ENCODE peak calls at places on chromosome 16, in nine cellular contexts. C is heart right ventricle; T is cardiac muscle cell; S is CD8-positive, alpha-beta T cell; X is astrocyte; F is heart left ventricle; G is H1; E is IMR-90; B is body of pancreas. R is an unnamed sample. For H3K4me1 and H3K36me3, the result is how much of the 10 kb centered on the place peaks cover.

GRCh38 chr16:46763147-46763546 is 15.0 kb upstream of the MYLK3 start:
- DNase-seq in S (no peak), X (peak), F (peak), T (peak), E (no peak), G (no peak), B (no peak), C (peak), R (peak)

GRCh38 chr16:49836218-49836617 is 19.7 kb downstream of the ZNF423 start:
- DNase-seq in F (no peak), T (no peak), E (no peak), G (no peak), C (no peak), S (no peak), B (no peak), X (no peak), R (no peak)

GRCh38 chr16:85390511-85391174 is 222.5 kb upstream of the GSE1 start:
- DNase-seq in E (peak), S (no peak), B (peak), C (peak), T (no peak), G (no peak), F (peak), X (peak), R (peak)

GRCh38 chr16:82699711-82700495 is 73.1 kb downstream of the CDH13 start:
- DNase-seq in E (peak), T (no peak), X (peak), G (no peak), F (peak), C (peak), B (peak), S (no peak), R (no peak)

GRCh38 chr16:77183137-77183536 is 7.9 kb upstream of the MON1B start:
- DNase-seq in C (no peak), B (no peak), T (no peak), F (no peak), G (no peak), S (no peak), E (peak), X (peak), R (no peak)

GRCh38 chr16:67235816-67236547 is 9.1 kb downstream of the TMEM208 start:
- DNase-seq in S (no peak), F (no peak), T (no peak), B (no peak), E (no peak), X (no peak), G (no peak), C (no peak), R (no peak)

GRCh38 chr16:66395806-66396555 is 29.5 kb downstream of the CDH5 start:
- DNase-seq in S (no peak), G (no peak), E (no peak), F (no peak), X (no peak), T (no peak), B (no peak), C (no peak), R (no peak)

GRCh38 chr16:67248401-67249177 is at the start of gene SLC9A5:
- DNase-seq in E (no peak), S (no peak), T (peak), X (no peak), C (no peak), F (peak), G (no peak), B (no peak), R (peak)

GRCh38 chr16:11583889-11584565 is 2.7 kb downstream of the LITAF start:
- DNase-seq in X (no peak), B (peak), G (no peak), C (no peak), T (no peak), E (no peak), S (no peak), F (no peak), R (no peak)

GRCh38 chr16:11585460-11586374 is 1.0 kb downstream of the LITAF start:
- DNase-seq in B (peak), E (peak), C (peak), T (no peak), G (no peak), X (no peak), F (no peak), S (no peak), R (no peak)

GRCh38 chr16:11582157-11582814 is 4.4 kb downstream of the LITAF start:
- DNase-seq in X (no peak), B (no peak), S (no peak), F (no peak), T (no peak), E (no peak), C (no peak), G (no peak), R (no peak)

GRCh38 chr16:11581677-11582076 is 5.0 kb downstream of the LITAF start:
- DNase-seq in X (no peak), F (no peak), C (no peak), E (no peak), S (no peak), T (no peak), B (no peak), G (no peak), R (no peak)

DNA sequence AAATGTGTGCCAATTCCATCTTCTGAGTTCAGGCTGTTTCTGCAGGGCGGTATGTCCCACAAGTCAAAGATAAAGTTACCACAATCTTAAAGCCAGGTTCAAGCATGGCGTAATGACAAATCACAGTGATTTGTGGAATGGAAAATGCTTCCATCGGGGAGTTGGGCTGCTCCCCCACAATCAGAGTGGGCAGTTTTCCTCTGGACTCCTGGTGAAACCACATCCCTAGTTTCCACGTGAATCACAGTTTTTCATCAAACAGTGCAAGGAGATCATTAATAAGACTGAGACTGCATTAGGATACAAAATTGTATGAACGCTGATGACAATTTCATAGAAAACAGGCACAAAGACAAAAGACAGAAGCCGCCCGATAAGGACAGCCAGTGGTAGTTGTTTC is 3.5 kb downstream of the LITAF start:
- DNase-seq in X (peak), F (no peak), C (no peak), T (no peak), E (peak), G (no peak), S (no peak), B (no peak), R (no peak)
- H3K4me1 ChIP-seq in X (under half), F (under half), C (under half), T (under half), E (under half), G (under half), S (half or more), B (under half), R (under half)

GRCh38 chr16:73064227-73064995 is 16.5 kb upstream of the ZFHX3 start:
- DNase-seq in F (no peak), T (no peak), S (no peak), B (no peak), G (no peak), C (no peak), X (peak), E (peak), R (no peak)
- TF ChIP-seq CTCF in F (no peak), T (no peak), S (no peak), B (no peak), G (no peak), C (no peak), X (no peak), E (no peak), R (no peak)

DNA sequence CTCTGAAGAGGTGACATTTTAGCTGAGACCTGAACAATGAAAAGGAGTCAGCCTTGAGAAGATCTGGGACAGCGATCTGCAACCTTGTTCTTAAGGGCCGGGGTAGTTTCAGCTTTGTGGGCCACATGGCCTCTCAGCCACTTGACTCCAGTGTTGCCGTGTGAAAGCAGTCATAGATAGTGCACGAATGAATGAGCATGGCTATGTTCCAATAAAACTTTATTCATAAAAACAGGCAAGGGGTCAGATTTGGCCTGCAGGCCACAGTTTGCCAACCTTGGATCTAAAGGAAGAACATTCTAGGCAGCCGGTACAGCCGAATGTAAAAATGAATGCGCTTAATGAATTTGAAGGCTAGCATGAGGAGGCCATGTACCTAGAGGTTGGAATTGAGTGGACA is 83.5 kb downstream of the ABCC6 start:
- DNase-seq in S (no peak), T (no peak), F (no peak), C (no peak), X (no peak), B (no peak), G (no peak), E (no peak), R (no peak)
- H3K36me3 ChIP-seq in S (half or more), T (under half), F (under half), C (under half), X (under half), B (under half), G (half or more), E (half or more), R (half or more)

DNA sequence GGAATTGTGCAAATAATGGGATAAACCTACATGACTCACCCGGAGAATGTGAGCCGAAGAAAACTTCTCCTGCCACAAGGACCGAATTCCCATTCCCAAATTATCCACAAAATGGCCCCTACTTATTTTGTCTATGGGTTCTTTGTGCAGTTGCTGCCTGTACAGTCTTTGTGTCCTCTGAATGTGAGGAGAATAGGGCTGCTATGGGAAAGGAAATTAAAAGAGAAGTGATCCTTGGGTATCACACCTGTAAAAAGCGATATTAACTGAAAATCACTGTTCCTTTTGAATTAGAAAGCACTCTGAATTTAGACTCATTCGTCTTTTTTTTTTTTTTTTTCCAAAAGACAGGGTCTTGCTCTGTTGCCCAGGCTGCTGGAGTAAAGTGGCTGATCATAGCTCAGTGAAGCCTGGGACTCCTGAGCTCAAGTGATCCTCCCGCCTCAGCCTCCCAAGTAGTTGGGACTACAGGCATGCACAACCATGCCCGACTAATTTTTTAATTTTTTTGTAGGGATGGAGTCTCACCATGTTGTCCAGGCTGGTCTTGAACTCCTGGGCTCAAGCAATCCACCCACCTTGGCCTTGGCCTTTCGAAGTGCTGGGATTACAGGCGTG is 45.4 kb downstream of the CHD9 start:
- DNase-seq in C (no peak), B (no peak), X (no peak), T (no peak), F (no peak), G (no peak), S (no peak), E (no peak), R (no peak)
- H3K4me1 ChIP-seq in C (under half), B (under half), X (under half), T (under half), F (under half), G (under half), S (under half), E (under half), R (under half)

DNA sequence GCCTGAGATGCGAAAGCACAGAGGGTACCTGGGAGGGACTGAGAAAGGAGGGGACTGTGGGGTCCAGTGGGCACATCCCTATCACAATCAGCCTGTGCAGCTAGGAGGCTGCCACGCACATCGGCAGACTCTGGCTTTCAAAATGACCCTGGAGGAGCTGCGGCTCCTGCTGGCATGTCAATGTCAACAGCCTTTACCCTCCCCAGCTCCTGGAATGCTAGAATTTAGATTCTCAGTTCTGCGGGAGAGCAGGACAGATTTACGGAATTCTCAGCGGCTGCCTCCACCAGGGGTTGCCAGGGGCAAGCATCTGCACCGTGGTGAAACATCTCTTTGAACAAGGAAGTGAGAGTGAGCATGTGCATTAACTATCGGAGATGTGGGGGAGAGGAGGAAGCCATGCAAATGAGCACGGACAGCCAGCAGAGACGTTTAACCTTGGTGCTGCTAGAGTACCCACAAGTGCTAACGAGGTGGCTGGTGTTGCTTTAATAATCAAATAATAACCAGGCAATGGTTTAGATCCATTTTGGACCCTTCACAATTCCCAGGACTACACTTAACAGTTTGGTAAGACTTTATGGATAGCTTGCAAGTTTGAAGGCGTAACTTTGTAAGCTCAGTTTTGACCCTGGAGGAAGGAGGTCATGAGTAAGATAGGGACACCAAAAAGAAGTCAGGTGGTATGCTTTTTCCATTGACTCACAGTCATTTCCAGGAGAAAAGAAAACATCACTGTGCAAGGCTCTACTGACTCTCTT is 54.1 kb downstream of the XYLT1 start:
- DNase-seq in S (peak), E (peak), B (peak), F (peak), G (no peak), C (no peak), X (peak), T (peak), R (no peak)
- TF ChIP-seq CTCF in S (peak), E (peak), B (peak), F (no peak), G (peak), C (peak), X (no peak), T (peak), R (no peak)

R was measured in BE2C.